ENCODE peak calls at places on chromosomes 7 and 10, in four cellular contexts. Q is hepatocyte; F is GM23248; R is effector memory CD4-positive, alpha-beta T cell. S is an unnamed sample. For H3K4me1 and H3K27me3, the result is how much of the 10 kb centered on the place peaks cover.

GRCh38 chr7:129958643-129959479 is 6.1 kb upstream of the UBE2H start:
- DNase-seq in Q (peak), F (peak), R (no peak), S (peak)

GRCh38 chr10:79074732-79075131 is 6.0 kb downstream of the ZMIZ1 start:
- DNase-seq in Q (no peak), F (no peak), R (no peak), S (no peak)

GRCh38 chr10:62666264-62666663 is 138.3 kb upstream of the ADO start:
- DNase-seq in Q (no peak), F (no peak), R (no peak), S (no peak)

GRCh38 chr10:113665806-113666354 is 2.0 kb upstream of the NRAP start:
- DNase-seq in Q (peak), F (peak), R (no peak), S (no peak)

GRCh38 chr7:90946711-90947501 is 317.3 kb upstream of the FZD1 start:
- DNase-seq in Q (no peak), F (no peak), R (no peak), S (no peak)

GRCh38 chr10:70771311-70772194 is 13.6 kb downstream of the TBATA start:
- DNase-seq in Q (no peak), F (no peak), R (no peak), S (no peak)

GRCh38 chr7:22718200-22718711 is 8.7 kb upstream of the IL6 start:
- DNase-seq in Q (no peak), F (peak), R (no peak), S (no peak)

GRCh38 chr10:77974396-77975074 is 48.0 kb upstream of the DLG5 start:
- DNase-seq in Q (peak), F (peak), R (no peak), S (no peak)

GRCh38 chr7:83452256-83452655 is 196.7 kb downstream of the SEMA3E start:
- DNase-seq in Q (no peak), F (no peak), R (no peak), S (no peak)

GRCh38 chr7:96657347-96658010 is 52.2 kb downstream of the SEM1 start:
- DNase-seq in Q (no peak), F (no peak), R (no peak), S (no peak)

GRCh38 chr10:69867699-69868558 is 66.2 kb downstream of the COL13A1 start:
- DNase-seq in Q (no peak), F (no peak), R (no peak), S (no peak)

GRCh38 chr7:41146423-41146822 is 556.5 kb downstream of the INHBA start:
- DNase-seq in Q (no peak), F (no peak), R (no peak), S (no peak)

GRCh38 chr10:13056461-13057077 is 43.4 kb upstream of the OPTN start:
- DNase-seq in Q (peak), F (peak), R (no peak), S (no peak)

GRCh38 chr10:77877461-77878344 is 48.9 kb downstream of the DLG5 start:
- DNase-seq in Q (peak), F (peak), R (peak), S (no peak)

GRCh38 chr10:124043310-124044142 is 49.9 kb downstream of the CHST15 start:
- DNase-seq in Q (no peak), F (no peak), R (no peak), S (no peak)

GRCh38 chr7:23018747-23019146 is 4.8 kb upstream of the HYCC1 start:
- DNase-seq in Q (no peak), F (no peak), R (no peak), S (no peak)

GRCh38 chr10:110680473-110681020 is 36.4 kb downstream of the RBM20 start:
- DNase-seq in Q (no peak), F (no peak), R (no peak), S (no peak)

GRCh38 chr10:69952069-69952800 is 100.4 kb upstream of the MACROH2A2 start:
- DNase-seq in Q (no peak), F (no peak), R (no peak), S (no peak)

GRCh38 chr10:124741281-124741921 is 2.8 kb downstream of the FAM53B start:
- DNase-seq in Q (peak), F (peak), R (peak), S (peak)

GRCh38 chr7:150971242-150972048 is 6.7 kb downstream of the KCNH2 start:
- DNase-seq in Q (no peak), F (no peak), R (no peak), S (no peak)

GRCh38 chr7:72183835-72184234 is 228.3 kb downstream of the CALN1 start:
- DNase-seq in Q (peak), F (peak), R (no peak), S (no peak)

GRCh38 chr7:15602236-15602635 is 40.4 kb upstream of the AGMO start:
- DNase-seq in Q (peak), F (no peak), R (no peak), S (no peak)

GRCh38 chr10:132660385-132660784 is 122.8 kb downstream of the INPP5A start:
- DNase-seq in Q (no peak), F (no peak), R (no peak), S (no peak)

GRCh38 chr10:43128958-43129706 is 9.1 kb upstream of the CSGALNACT2 start:
- DNase-seq in Q (peak), F (peak), R (no peak), S (no peak)

GRCh38 chr7:120990468-120991118 is 2.1 kb downstream of the CPED1 start:
- DNase-seq in Q (no peak), F (peak), R (no peak), S (no peak)

GRCh38 chr7:150903627-150904026 is 51.3 kb downstream of the AOC1 start:
- DNase-seq in Q (no peak), F (peak), R (no peak), S (no peak)

GRCh38 chr10:114038819-114039218 is 4.8 kb upstream of the ADRB1 start:
- DNase-seq in Q (no peak), F (no peak), R (no peak), S (no peak)

GRCh38 chr10:13491747-13492360 is 37.0 kb downstream of the BEND7 start:
- DNase-seq in Q (no peak), F (no peak), R (no peak), S (no peak)

GRCh38 chr7:6012355-6013104 is 3.5 kb downstream of the AIMP2 start:
- DNase-seq in Q (peak), F (peak), R (no peak), S (peak)

GRCh38 chr7:56609852-56610355 is 493.7 kb upstream of the NUPR2 start:
- DNase-seq in Q (no peak), F (no peak), R (no peak), S (no peak)

GRCh38 chr10:52818019-52818418 is 45.4 kb upstream of the MBL2 start:
- DNase-seq in Q (peak), F (peak), R (no peak), S (no peak)

GRCh38 chr10:35356725-35357092 is 20.4 kb downstream of the CCNY start:
- DNase-seq in Q (no peak), F (no peak), R (no peak), S (no peak)

GRCh38 chr10:35362701-35363350 is 26.5 kb downstream of the CCNY start:
- DNase-seq in Q (no peak), F (no peak), R (no peak), S (no peak)

GRCh38 chr10:35363587-35363986 is 27.3 kb downstream of the CCNY start:
- DNase-seq in Q (no peak), F (no peak), R (no peak), S (no peak)

GRCh38 chr10:35359056-35359455 is 22.7 kb downstream of the CCNY start:
- DNase-seq in Q (no peak), F (no peak), R (no peak), S (no peak)

GRCh38 chr10:35359873-35360272 is 23.6 kb downstream of the CCNY start:
- DNase-seq in Q (no peak), F (no peak), R (no peak), S (no peak)
- H3K27ac ChIP-seq in Q (no peak), F (no peak), R (no peak), S (no peak)

DNA sequence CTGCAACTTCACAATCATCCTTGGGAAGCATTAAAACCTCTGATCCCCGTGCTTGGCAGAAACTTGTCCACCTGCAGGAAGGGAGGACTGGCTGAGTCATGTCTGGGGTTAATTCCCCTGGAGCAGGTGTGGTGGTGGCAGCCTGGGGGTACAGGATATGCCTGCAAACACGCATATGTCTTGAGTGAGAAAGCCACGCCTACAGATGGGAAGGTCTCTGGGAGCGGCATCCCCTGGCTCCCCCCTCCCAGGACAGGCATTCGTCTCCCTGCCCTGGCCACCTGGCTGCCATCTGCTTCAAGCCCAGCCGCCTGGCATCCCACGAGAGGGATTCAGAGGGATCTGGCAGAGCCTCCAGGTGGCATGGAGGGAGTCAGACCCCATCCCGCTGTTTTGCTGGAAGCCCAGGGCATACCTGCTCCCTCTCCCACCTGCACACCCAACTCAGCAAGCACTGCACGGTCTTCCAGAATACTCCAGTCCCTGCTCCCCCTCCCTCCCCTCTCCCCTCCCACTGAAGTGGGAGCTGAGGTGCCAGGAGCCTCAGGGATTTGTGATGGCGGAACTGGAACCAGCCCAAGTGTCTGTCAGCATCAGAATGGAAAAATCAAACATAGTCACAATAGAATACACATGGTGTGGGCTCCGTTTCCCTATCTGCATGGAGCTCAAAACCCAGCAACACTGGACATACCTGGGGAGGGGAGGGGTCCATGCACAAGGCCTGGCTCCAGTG is 61.0 kb downstream of the CAMK2B start:
- DNase-seq in Q (no peak), F (no peak), R (no peak), S (no peak)
- H3K4me1 ChIP-seq in Q (under half), F (under half), R (under half), S (under half)

GRCh38 chr10:22479419-22479818 is 134.1 kb downstream of the SPAG6 start:
- DNase-seq in Q (no peak), F (peak), R (no peak), S (no peak)
- H3K27me3 ChIP-seq in Q (under half), F (under half), R (under half), S (under half)

DNA sequence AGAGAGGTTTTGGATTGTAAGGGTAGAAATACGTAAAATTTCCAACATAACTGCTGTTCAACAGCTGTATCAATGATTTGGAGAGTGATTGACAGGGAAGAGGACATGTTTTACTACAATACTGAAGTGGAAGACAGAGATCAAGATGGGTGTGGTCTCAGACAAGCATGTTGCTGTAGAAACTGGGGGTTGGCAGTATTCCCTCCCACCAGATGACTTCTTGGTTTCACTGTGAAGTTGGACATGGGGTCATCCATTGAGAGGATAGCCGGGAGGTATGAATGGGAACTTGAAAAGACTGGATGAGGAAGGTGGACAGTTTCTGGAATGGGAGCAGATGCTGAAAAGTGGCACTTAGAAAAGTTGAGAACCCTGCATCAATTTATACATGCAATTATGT is 95.3 kb upstream of the HDAC9 start:
- DNase-seq in Q (no peak), F (no peak), R (no peak), S (no peak)
- H3K27ac ChIP-seq in Q (no peak), F (no peak), R (no peak), S (no peak)

DNA sequence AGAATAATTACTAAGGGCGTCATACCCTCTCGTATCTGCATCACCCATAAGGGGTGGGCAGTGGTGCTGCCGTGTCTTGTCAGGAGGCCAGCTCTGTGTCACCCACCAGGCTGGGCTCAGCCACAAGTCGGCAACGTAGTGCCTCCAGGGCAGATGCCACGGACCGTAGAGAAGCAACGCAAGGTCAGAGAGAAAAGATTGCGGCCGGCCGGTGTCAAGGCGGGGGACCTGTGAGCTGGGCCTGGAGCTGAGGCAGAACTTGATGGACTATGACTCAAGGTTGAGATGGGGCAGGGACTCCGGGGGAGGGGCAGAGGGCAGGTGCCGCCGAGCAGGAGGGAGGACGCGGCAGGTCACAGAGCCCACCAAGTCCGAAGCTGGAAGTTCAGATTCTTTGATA is 29.5 kb downstream of the FOXK1 start:
- DNase-seq in Q (no peak), F (no peak), R (no peak), S (no peak)
- H3K4me1 ChIP-seq in Q (under half), F (half or more), R (under half), S (under half)

DNA sequence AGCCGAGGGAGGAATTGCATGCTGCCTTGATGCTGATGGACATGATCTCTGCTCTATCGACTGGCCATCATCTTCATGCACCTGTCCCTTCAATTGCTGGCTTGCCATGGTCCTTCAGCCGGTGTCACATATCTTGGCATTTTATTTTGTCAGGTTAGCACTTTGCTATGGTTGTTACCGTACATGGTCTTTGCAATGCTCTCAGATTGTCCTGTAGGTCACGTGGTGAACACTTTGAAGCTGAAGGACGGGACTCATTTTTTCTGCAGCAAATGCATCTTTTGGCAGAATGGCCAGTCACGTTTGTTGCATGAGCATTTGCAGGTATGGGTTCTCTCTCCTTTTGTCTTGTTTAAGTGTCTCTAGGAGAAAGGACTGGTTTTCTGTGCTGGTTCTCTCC is 326.8 kb upstream of the SHH start:
- DNase-seq in Q (no peak), F (no peak), R (no peak), S (no peak)
- H3K27me3 ChIP-seq in Q (under half), F (under half), R (under half), S (under half)

GRCh38 chr7:106348231-106348630 is 63.4 kb upstream of the NAMPT start:
- DNase-seq in Q (no peak), F (no peak), R (no peak), S (no peak)

GRCh38 chr7:106347229-106347833 is 62.5 kb upstream of the NAMPT start:
- DNase-seq in Q (no peak), F (no peak), R (no peak), S (no peak)

GRCh38 chr7:106346167-106346677 is 61.4 kb upstream of the NAMPT start:
- DNase-seq in Q (no peak), F (no peak), R (no peak), S (no peak)

GRCh38 chr7:106345421-106346166 is 60.8 kb upstream of the NAMPT start:
- DNase-seq in Q (no peak), F (peak), R (no peak), S (no peak)

GRCh38 chr7:106346678-106347217 is 62.0 kb upstream of the NAMPT start:
- DNase-seq in Q (no peak), F (peak), R (peak), S (no peak)
- H3K27ac ChIP-seq in Q (no peak), F (peak), R (no peak), S (peak)

GRCh38 chr7:2374401-2374800 is 19.8 kb downstream of the EIF3B start:
- DNase-seq in Q (no peak), F (no peak), R (no peak), S (no peak)

GRCh38 chr7:2371329-2371728 is 16.7 kb downstream of the EIF3B start:
- DNase-seq in Q (no peak), F (no peak), R (no peak), S (no peak)

GRCh38 chr7:2373124-2373556 is 18.5 kb downstream of the EIF3B start:
- DNase-seq in Q (no peak), F (peak), R (no peak), S (peak)

GRCh38 chr7:2373646-2374045 is 19.0 kb downstream of the EIF3B start:
- DNase-seq in Q (no peak), F (no peak), R (no peak), S (no peak)

DNA sequence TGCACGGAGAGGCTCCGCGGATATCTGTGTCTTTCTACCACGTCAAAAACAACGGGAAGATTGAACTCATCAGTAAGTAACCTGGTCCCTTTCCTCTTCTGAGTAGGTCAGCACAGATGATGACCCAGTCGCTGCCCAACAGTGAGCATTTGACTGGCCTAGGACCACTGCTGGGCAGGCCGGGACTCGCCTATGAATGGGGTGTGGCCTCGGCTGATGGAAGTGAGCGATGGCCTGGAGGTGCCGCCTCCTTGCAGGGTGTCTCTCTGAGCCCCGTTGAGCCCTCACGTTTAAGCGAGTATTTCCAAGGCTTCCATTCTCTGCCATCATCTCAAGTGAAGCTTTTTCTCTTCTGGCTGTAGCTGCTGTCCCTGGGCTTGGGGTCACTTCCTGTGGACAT is 18.1 kb downstream of the EIF3B start:
- DNase-seq in Q (no peak), F (no peak), R (no peak), S (no peak)
- H3K4me1 ChIP-seq in Q (under half), F (under half), R (under half), S (under half)

S was measured in right lobe of liver.